ENCODE peak calls at places on chromosomes 13 and 19, in five cellular contexts. X is mammary epithelial cell, K is stomach, Q is cardiac muscle cell, A is brain microvascular endothelial cell. Y is an unnamed sample.

GRCh38 chr19:13884726-13885591 is 8.0 kb downstream of the NANOS3 start:
- DNase-seq in X (no peak), K (peak; percentile 87), Q (no peak), A (no peak), Y (no peak)

GRCh38 chr19:7668842-7669241 is at the start of gene RETN:
- DNase-seq in X (no peak), K (no peak), Q (no peak), A (no peak), Y (no peak)

GRCh38 chr13:66849706-66850105 is 380.4 kb downstream of the PCDH9 start:
- DNase-seq in X (no peak), K (no peak), Q (no peak), A (no peak), Y (no peak)

GRCh38 chr13:73656863-73657262 is 477.3 kb downstream of the KLF12 start:
- DNase-seq in X (peak; percentile 76), K (no peak), Q (no peak), A (no peak), Y (no peak)

GRCh38 chr19:10701955-10702307 is 692 bp downstream of the QTRT1 start:
- DNase-seq in X (no peak), K (no peak), Q (no peak), A (no peak), Y (no peak)

GRCh38 chr13:80173224-80173623 is 167.7 kb downstream of the SPRY2 start:
- DNase-seq in X (no peak), K (no peak), Q (no peak), A (no peak), Y (no peak)

GRCh38 chr13:113327766-113328391 is 30.8 kb downstream of the LAMP1 start:
- DNase-seq in X (no peak), K (no peak), Q (no peak), A (no peak), Y (no peak)

GRCh38 chr19:7811989-7812388 is 18.0 kb upstream of the EVI5L start:
- DNase-seq in X (peak; percentile 74), K (no peak), Q (no peak), A (no peak), Y (no peak)

GRCh38 chr13:84605927-84606326 is 723.7 kb upstream of the SLITRK1 start:
- DNase-seq in X (no peak), K (no peak), Q (no peak), A (no peak), Y (no peak)

GRCh38 chr13:74015137-74015536 is 119.1 kb downstream of the KLF12 start:
- DNase-seq in X (no peak), K (no peak), Q (peak; percentile 4), A (no peak), Y (peak; percentile 41)

GRCh38 chr19:10826236-10826635 is 9.8 kb downstream of the TMED1 start:
- DNase-seq in X (no peak), K (no peak), Q (no peak), A (no peak), Y (no peak)

GRCh38 chr19:55581145-55581827 is 638 bp upstream of the ZNF579 start:
- DNase-seq in X (no peak), K (peak; percentile 40), Q (no peak), A (no peak), Y (no peak)

GRCh38 chr13:97133955-97134354 is 88.2 kb upstream of the MBNL2 start:
- DNase-seq in X (no peak), K (no peak), Q (no peak), A (no peak), Y (no peak)

GRCh38 chr13:110519046-110519445 is 42.5 kb downstream of the RAB20 start:
- DNase-seq in X (no peak), K (no peak), Q (no peak), A (no peak), Y (no peak)

GRCh38 chr19:5621945-5622464 is 571 bp downstream of the SAFB2 start:
- DNase-seq in X (no peak), K (no peak), Q (no peak), A (no peak), Y (peak; percentile 7)

GRCh38 chr13:100347941-100348340 is 240.6 kb downstream of the GGACT start:
- DNase-seq in X (peak; percentile 66), K (no peak), Q (peak; percentile 23), A (no peak), Y (peak; percentile 18)

GRCh38 chr19:13029301-13029880 is 34.1 kb downstream of the NFIX start:
- DNase-seq in X (no peak), K (no peak), Q (no peak), A (no peak), Y (no peak)

GRCh38 chr13:75797256-75797655 is 161.1 kb downstream of the LMO7 start:
- DNase-seq in X (no peak), K (no peak), Q (no peak), A (no peak), Y (no peak)

GRCh38 chr19:54335164-54335563 is 3.8 kb downstream of the LILRA4 start:
- DNase-seq in X (no peak), K (no peak), Q (no peak), A (no peak), Y (no peak)

GRCh38 chr19:13163609-13164364 is 13.6 kb downstream of the IER2 start:
- DNase-seq in X (peak; percentile 50), K (peak; percentile 76), Q (peak; percentile 95), A (peak; percentile 66), Y (peak; percentile 85)

GRCh38 chr13:74210693-74211393 is 76.6 kb upstream of the KLF12 start:
- DNase-seq in X (peak; percentile 96), K (peak; percentile 68), Q (peak; percentile 95), A (peak; percentile 98), Y (peak; percentile 97)

GRCh38 chr19:456547-457110 is 4.2 kb downstream of the SHC2 start:
- DNase-seq in X (no peak), K (no peak), Q (no peak), A (no peak), Y (no peak)

GRCh38 chr13:41751277-41751676 is 209.6 kb downstream of the VWA8 start:
- DNase-seq in X (no peak), K (no peak), Q (peak; percentile 86), A (peak; percentile 59), Y (peak; percentile 85)

GRCh38 chr13:76884571-76885202 is 1.5 kb downstream of the KCTD12 start:
- DNase-seq in X (peak; percentile 40), K (no peak), Q (peak; percentile 51), A (no peak), Y (peak; percentile 43)

GRCh38 chr19:55581828-55582223 is 1.2 kb upstream of the ZNF579 start:
- DNase-seq in X (no peak), K (no peak), Q (no peak), A (no peak), Y (no peak)

DNA sequence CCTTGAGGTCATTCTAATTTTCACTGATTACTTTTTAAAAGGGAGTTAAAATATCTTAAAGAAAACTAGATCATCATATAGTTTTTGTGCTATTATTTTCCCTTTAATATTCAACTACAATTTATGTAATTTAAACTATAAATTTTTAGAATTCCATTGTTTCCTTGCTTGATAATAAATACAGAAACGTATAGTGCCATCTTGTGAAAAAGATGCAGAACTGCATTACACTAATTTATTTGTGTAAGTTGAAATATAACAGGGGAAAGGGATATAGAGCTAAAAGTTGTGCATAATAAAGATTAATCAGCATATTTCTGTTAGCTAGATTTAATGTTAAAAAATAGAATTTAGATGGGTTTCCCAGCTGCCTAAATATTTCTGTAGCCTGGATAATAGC is 61.5 kb upstream of the TDRD3 start:
- DNase-seq in X (no peak), K (no peak), Q (peak; percentile 27), A (no peak), Y (peak; percentile 31)
- TF ChIP-seq CTCF in X (peak; percentile 52), K (peak; percentile 55), Q (peak; percentile 58), A (peak; percentile 7), Y (peak; percentile 48)

DNA sequence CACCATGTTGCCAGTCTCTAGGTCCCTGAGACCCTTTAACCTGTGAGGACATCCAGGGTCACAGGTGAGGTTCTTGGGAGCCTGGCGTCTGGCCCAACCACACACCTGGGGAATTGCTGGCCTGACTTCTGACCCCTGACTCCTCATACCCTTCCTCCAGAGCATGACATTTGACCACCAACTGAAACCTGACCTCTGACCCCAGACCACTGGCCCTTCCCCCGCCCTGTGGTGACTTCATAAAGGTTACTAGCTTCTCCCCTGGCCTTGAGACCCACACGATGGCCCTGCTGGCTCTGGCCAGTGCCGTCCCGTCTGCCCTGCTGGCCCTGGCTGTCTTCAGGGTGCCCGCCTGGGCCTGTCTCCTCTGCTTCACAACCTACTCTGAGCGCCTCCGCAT is at the start of gene SPACA6:
- DNase-seq in X (no peak), K (no peak), Q (no peak), A (no peak), Y (no peak)
- H3K4me3 ChIP-seq in X (no peak within 1 kb of the TSS), K (peak within 1 kb of the TSS; percentile 90), Q (no peak within 1 kb of the TSS), A (peak within 1 kb of the TSS; percentile 88), Y (peak within 1 kb of the TSS; percentile 87)

GRCh38 chr13:27281420-27281819 is 10.8 kb downstream of the RASL11A start:
- DNase-seq in X (no peak), K (no peak), Q (no peak), A (no peak), Y (no peak)

GRCh38 chr13:27288397-27288796 is 17.8 kb downstream of the RASL11A start:
- DNase-seq in X (no peak), K (no peak), Q (no peak), A (no peak), Y (no peak)

GRCh38 chr13:27280841-27281240 is 10.2 kb downstream of the RASL11A start:
- DNase-seq in X (no peak), K (no peak), Q (no peak), A (no peak), Y (no peak)

GRCh38 chr13:27280009-27280646 is 9.5 kb downstream of the RASL11A start:
- DNase-seq in X (no peak), K (no peak), Q (no peak), A (no peak), Y (no peak)

DNA sequence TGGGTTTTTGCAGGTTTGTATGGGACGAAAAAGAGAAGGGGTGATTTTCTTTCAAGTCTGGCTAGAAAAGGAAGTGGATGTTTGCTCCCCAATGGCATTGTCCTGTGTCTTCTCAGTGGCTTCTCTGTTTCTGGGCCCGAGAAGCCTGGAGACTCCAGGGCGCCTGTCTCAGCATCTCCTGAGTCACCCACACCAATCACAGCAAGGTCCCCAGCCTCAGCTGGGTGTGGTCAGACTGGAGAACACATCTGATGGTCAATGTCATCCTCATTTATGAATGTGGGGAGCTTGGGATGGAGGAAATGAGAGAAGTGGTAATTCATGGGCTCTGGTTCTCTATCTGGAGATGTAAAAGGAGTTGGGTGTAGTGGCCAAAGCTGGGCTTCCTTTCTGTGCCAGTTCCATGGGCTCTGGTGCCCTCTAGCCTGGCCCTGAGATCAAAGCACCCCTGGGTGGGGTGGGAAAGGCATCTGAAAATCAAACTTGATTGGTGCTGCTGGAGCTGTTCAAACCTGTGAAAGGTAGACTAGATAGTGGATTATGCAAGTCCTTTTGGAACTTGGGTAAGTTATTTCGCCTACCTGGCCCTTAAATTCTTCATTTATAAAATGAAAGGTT is 13.4 kb downstream of the RASL11A start:
- DNase-seq in X (no peak), K (no peak), Q (peak; percentile 44), A (no peak), Y (peak; percentile 39)
- TF ChIP-seq CTCF in X (no peak), K (peak; percentile 19), Q (peak; percentile 43), A (peak; percentile 55), Y (peak; percentile 38)

GRCh38 chr19:45245826-45246225 is 619 bp upstream of the EXOC3L2 start:
- DNase-seq in X (no peak), K (no peak), Q (peak; percentile 51), A (no peak), Y (peak; percentile 4)

GRCh38 chr19:45247136-45247535 is 1.9 kb upstream of the EXOC3L2 start:
- DNase-seq in X (no peak), K (no peak), Q (no peak), A (no peak), Y (no peak)

GRCh38 chr19:45244133-45244532 is 1.1 kb downstream of the EXOC3L2 start:
- DNase-seq in X (no peak), K (no peak), Q (no peak), A (no peak), Y (no peak)

GRCh38 chr19:45243144-45243732 is 2.0 kb downstream of the EXOC3L2 start:
- DNase-seq in X (no peak), K (no peak), Q (no peak), A (no peak), Y (no peak)

GRCh38 chr19:45245334-45245787 is at the start of gene EXOC3L2:
- DNase-seq in X (no peak), K (no peak), Q (peak; percentile 45), A (no peak), Y (no peak)
- H3K4me3 ChIP-seq in X (no peak within 1 kb of the TSS), K (peak within 1 kb of the TSS; percentile 9), Q (no peak within 1 kb of the TSS), A (no peak within 1 kb of the TSS), Y (no peak within 1 kb of the TSS)

Y was measured in cardiac fibroblast.